ENCODE peak calls at places on chromosomes 13 and 19, in nine cellular contexts. F is NCI-H1694; L is stimulated activated CD8-positive, alpha-beta memory T cell treated with anti-CD3 and anti-CD28 coated beads, Interleukin-2, amount 100 ng/mL, for 1 hour; I is left ventricle myocardium inferior; G is ascending aorta; K is NCI-H1417; Z is activated CD8-positive, alpha-beta T cell treated with anti-CD3 and anti-CD28 coated beads, Interleukin-2, amount 10 ng/mL, durations not matched to agents 7 days and 5 days; H is RWPE1; S is NCI-H1092. W is an unnamed sample.

GRCh38 chr13:44365008-44365407 is 8.6 kb upstream of the SERP2 start:
- DNase-seq in L (no peak), F (no peak), I (no peak), S (no peak), H (peak), K (no peak), G (no peak), Z (no peak), W (no peak)

GRCh38 chr13:79837741-79838450 is 356.9 kb downstream of the NDFIP2 start:
- DNase-seq in H (no peak), L (no peak), I (no peak), F (no peak), Z (no peak), S (no peak), G (no peak), K (no peak), W (no peak)

GRCh38 chr19:33962161-33962560 is 165.5 kb downstream of the KCTD15 start:
- DNase-seq in Z (no peak), G (no peak), L (no peak), F (no peak), I (no peak), K (no peak), S (no peak), H (no peak), W (no peak)

GRCh38 chr19:17424743-17425365 is 5.0 kb downstream of the MVB12A start:
- DNase-seq in L (no peak), H (no peak), K (peak), I (no peak), F (no peak), G (no peak), S (peak), Z (peak), W (no peak)

GRCh38 chr13:109494955-109495354 is 291.4 kb downstream of the IRS2 start:
- DNase-seq in F (no peak), H (peak), L (no peak), K (peak), S (peak), I (no peak), G (no peak), Z (no peak), W (no peak)

GRCh38 chr19:53823380-53824120 is 564 bp downstream of the NLRP12 start:
- DNase-seq in G (no peak), I (no peak), L (no peak), F (no peak), H (no peak), S (no peak), Z (no peak), K (no peak), W (no peak)

GRCh38 chr19:16836906-16837362 is 7.7 kb downstream of the SIN3B start:
- DNase-seq in Z (no peak), G (no peak), I (no peak), S (no peak), F (no peak), L (no peak), K (no peak), H (no peak), W (no peak)

GRCh38 chr13:37288057-37288720 is 182.7 kb upstream of the CSNK1A1L start:
- DNase-seq in G (no peak), S (no peak), L (no peak), I (no peak), Z (no peak), H (no peak), F (no peak), K (no peak), W (no peak)

GRCh38 chr19:23437901-23438300 is 42.6 kb upstream of the ZNF91 start:
- DNase-seq in F (no peak), S (no peak), H (no peak), G (no peak), K (no peak), Z (no peak), I (no peak), L (no peak), W (no peak)

GRCh38 chr19:41620171-41620570 is 6.7 kb downstream of the CEACAM4 start:
- DNase-seq in K (no peak), F (no peak), I (no peak), L (no peak), Z (no peak), S (no peak), G (no peak), H (no peak), W (no peak)

GRCh38 chr19:51354742-51355148 is 11.4 kb downstream of the ETFB start:
- DNase-seq in L (no peak), F (no peak), I (no peak), G (no peak), K (no peak), Z (peak), S (no peak), H (no peak), W (no peak)